ENCODE peak calls at places on chromosomes 6 and 20, in eight cellular contexts. One of them, this sample, is unnamed.
A peak's percentile ranks its signal among the peaks of the same experiment; 100 is the strongest.

GRCh38 chr6:24926192-24926591 is 9.6 kb downstream of the RIPOR2 start:
- DNase-seq in stimulated activated CD8-positive, alpha-beta memory T cell treated with anti-CD3 and anti-CD28 coated beads, Interleukin-15, amount 100 ng/mL, for 24 hours: no peak
- DNase-seq in NCI-H510A: no peak
- DNase-seq in stimulated activated CD4-positive, alpha-beta T cell treated with anti-CD3 and anti-CD28 coated beads, Interleukin-4, amount 100 ng/mL, for 24 hours: no peak
- DNase-seq in activated T-helper 2 cell treated with anti-CD3 and anti-CD28 coated beads, Interferon-gamma antibody, Interleukin-2, Interleukin-4, amounts not matched to agents 10 μg/mL and 5 μg/mL and 100 μg/mL, durations not matched to agents 14 hours and 24 hours and 36 hours: no peak
- DNase-seq in Right ventricle myocardium inferior: no peak
- DNase-seq in ELR: no peak
- DNase-seq in Calu3: no peak
- DNase-seq in this sample: peak; percentile 43

GRCh38 chr6:105836889-105837288 is 249.2 kb upstream of the PRDM1 start:
- DNase-seq in ELR: no peak
- DNase-seq in Calu3: no peak
- DNase-seq in activated T-helper 2 cell treated with anti-CD3 and anti-CD28 coated beads, Interferon-gamma antibody, Interleukin-2, Interleukin-4, amounts not matched to agents 10 μg/mL and 5 μg/mL and 100 μg/mL, durations not matched to agents 14 hours and 24 hours and 36 hours: no peak
- DNase-seq in stimulated activated CD8-positive, alpha-beta memory T cell treated with anti-CD3 and anti-CD28 coated beads, Interleukin-15, amount 100 ng/mL, for 24 hours: no peak
- DNase-seq in NCI-H510A: no peak
- DNase-seq in Right ventricle myocardium inferior: no peak
- DNase-seq in stimulated activated CD4-positive, alpha-beta T cell treated with anti-CD3 and anti-CD28 coated beads, Interleukin-4, amount 100 ng/mL, for 24 hours: no peak
- DNase-seq in this sample: no peak

GRCh38 chr6:96153775-96154174 is 138.0 kb downstream of the FUT9 start:
- DNase-seq in Right ventricle myocardium inferior: no peak
- DNase-seq in stimulated activated CD8-positive, alpha-beta memory T cell treated with anti-CD3 and anti-CD28 coated beads, Interleukin-15, amount 100 ng/mL, for 24 hours: no peak
- DNase-seq in stimulated activated CD4-positive, alpha-beta T cell treated with anti-CD3 and anti-CD28 coated beads, Interleukin-4, amount 100 ng/mL, for 24 hours: no peak
- DNase-seq in ELR: no peak
- DNase-seq in activated T-helper 2 cell treated with anti-CD3 and anti-CD28 coated beads, Interferon-gamma antibody, Interleukin-2, Interleukin-4, amounts not matched to agents 10 μg/mL and 5 μg/mL and 100 μg/mL, durations not matched to agents 14 hours and 24 hours and 36 hours: no peak
- DNase-seq in Calu3: no peak
- DNase-seq in NCI-H510A: no peak
- DNase-seq in this sample: no peak

GRCh38 chr6:31356216-31356945 is 598 bp downstream of the HLA-B start:
- DNase-seq in stimulated activated CD8-positive, alpha-beta memory T cell treated with anti-CD3 and anti-CD28 coated beads, Interleukin-15, amount 100 ng/mL, for 24 hours: no peak
- DNase-seq in stimulated activated CD4-positive, alpha-beta T cell treated with anti-CD3 and anti-CD28 coated beads, Interleukin-4, amount 100 ng/mL, for 24 hours: peak; percentile 56
- DNase-seq in Calu3: peak; percentile 54
- DNase-seq in Right ventricle myocardium inferior: peak; percentile 68
- DNase-seq in activated T-helper 2 cell treated with anti-CD3 and anti-CD28 coated beads, Interferon-gamma antibody, Interleukin-2, Interleukin-4, amounts not matched to agents 10 μg/mL and 5 μg/mL and 100 μg/mL, durations not matched to agents 14 hours and 24 hours and 36 hours: no peak
- DNase-seq in ELR: peak; percentile 38
- DNase-seq in NCI-H510A: no peak
- DNase-seq in this sample: no peak

GRCh38 chr6:133973109-133973971 is 20.3 kb downstream of the TBPL1 start:
- DNase-seq in stimulated activated CD4-positive, alpha-beta T cell treated with anti-CD3 and anti-CD28 coated beads, Interleukin-4, amount 100 ng/mL, for 24 hours: no peak
- DNase-seq in Calu3: no peak
- DNase-seq in activated T-helper 2 cell treated with anti-CD3 and anti-CD28 coated beads, Interferon-gamma antibody, Interleukin-2, Interleukin-4, amounts not matched to agents 10 μg/mL and 5 μg/mL and 100 μg/mL, durations not matched to agents 14 hours and 24 hours and 36 hours: no peak
- DNase-seq in ELR: peak; percentile 75
- DNase-seq in Right ventricle myocardium inferior: no peak
- DNase-seq in NCI-H510A: no peak
- DNase-seq in stimulated activated CD8-positive, alpha-beta memory T cell treated with anti-CD3 and anti-CD28 coated beads, Interleukin-15, amount 100 ng/mL, for 24 hours: no peak
- DNase-seq in this sample: peak; percentile 77

GRCh38 chr6:7674291-7674690 is 51.6 kb upstream of the BMP6 start:
- DNase-seq in activated T-helper 2 cell treated with anti-CD3 and anti-CD28 coated beads, Interferon-gamma antibody, Interleukin-2, Interleukin-4, amounts not matched to agents 10 μg/mL and 5 μg/mL and 100 μg/mL, durations not matched to agents 14 hours and 24 hours and 36 hours: no peak
- DNase-seq in stimulated activated CD4-positive, alpha-beta T cell treated with anti-CD3 and anti-CD28 coated beads, Interleukin-4, amount 100 ng/mL, for 24 hours: no peak
- DNase-seq in stimulated activated CD8-positive, alpha-beta memory T cell treated with anti-CD3 and anti-CD28 coated beads, Interleukin-15, amount 100 ng/mL, for 24 hours: no peak
- DNase-seq in Calu3: no peak
- DNase-seq in Right ventricle myocardium inferior: no peak
- DNase-seq in ELR: no peak
- DNase-seq in NCI-H510A: peak; percentile 38
- DNase-seq in this sample: no peak

GRCh38 chr6:30037182-30037788 is 23.8 kb upstream of the POLR1H start:
- DNase-seq in activated T-helper 2 cell treated with anti-CD3 and anti-CD28 coated beads, Interferon-gamma antibody, Interleukin-2, Interleukin-4, amounts not matched to agents 10 μg/mL and 5 μg/mL and 100 μg/mL, durations not matched to agents 14 hours and 24 hours and 36 hours: no peak
- DNase-seq in Right ventricle myocardium inferior: no peak
- DNase-seq in stimulated activated CD4-positive, alpha-beta T cell treated with anti-CD3 and anti-CD28 coated beads, Interleukin-4, amount 100 ng/mL, for 24 hours: no peak
- DNase-seq in Calu3: no peak
- DNase-seq in stimulated activated CD8-positive, alpha-beta memory T cell treated with anti-CD3 and anti-CD28 coated beads, Interleukin-15, amount 100 ng/mL, for 24 hours: no peak
- DNase-seq in NCI-H510A: no peak
- DNase-seq in ELR: peak; percentile 52
- DNase-seq in this sample: no peak

GRCh38 chr6:13702809-13703302 is 8.8 kb downstream of the RANBP9 start:
- DNase-seq in stimulated activated CD4-positive, alpha-beta T cell treated with anti-CD3 and anti-CD28 coated beads, Interleukin-4, amount 100 ng/mL, for 24 hours: no peak
- DNase-seq in stimulated activated CD8-positive, alpha-beta memory T cell treated with anti-CD3 and anti-CD28 coated beads, Interleukin-15, amount 100 ng/mL, for 24 hours: no peak
- DNase-seq in ELR: no peak
- DNase-seq in Right ventricle myocardium inferior: no peak
- DNase-seq in NCI-H510A: no peak
- DNase-seq in Calu3: no peak
- DNase-seq in activated T-helper 2 cell treated with anti-CD3 and anti-CD28 coated beads, Interferon-gamma antibody, Interleukin-2, Interleukin-4, amounts not matched to agents 10 μg/mL and 5 μg/mL and 100 μg/mL, durations not matched to agents 14 hours and 24 hours and 36 hours: no peak
- DNase-seq in this sample: no peak

GRCh38 chr20:63947638-63948456 is 8.4 kb downstream of the UCKL1 start:
- DNase-seq in ELR: no peak
- DNase-seq in activated T-helper 2 cell treated with anti-CD3 and anti-CD28 coated beads, Interferon-gamma antibody, Interleukin-2, Interleukin-4, amounts not matched to agents 10 μg/mL and 5 μg/mL and 100 μg/mL, durations not matched to agents 14 hours and 24 hours and 36 hours: no peak
- DNase-seq in stimulated activated CD8-positive, alpha-beta memory T cell treated with anti-CD3 and anti-CD28 coated beads, Interleukin-15, amount 100 ng/mL, for 24 hours: no peak
- DNase-seq in Right ventricle myocardium inferior: peak; percentile 72
- DNase-seq in Calu3: no peak
- DNase-seq in stimulated activated CD4-positive, alpha-beta T cell treated with anti-CD3 and anti-CD28 coated beads, Interleukin-4, amount 100 ng/mL, for 24 hours: peak; percentile 39
- DNase-seq in NCI-H510A: no peak
- DNase-seq in this sample: no peak

GRCh38 chr6:91678679-91679078 is 1091.8 kb upstream of the MAP3K7 start:
- DNase-seq in activated T-helper 2 cell treated with anti-CD3 and anti-CD28 coated beads, Interferon-gamma antibody, Interleukin-2, Interleukin-4, amounts not matched to agents 10 μg/mL and 5 μg/mL and 100 μg/mL, durations not matched to agents 14 hours and 24 hours and 36 hours: no peak
- DNase-seq in stimulated activated CD8-positive, alpha-beta memory T cell treated with anti-CD3 and anti-CD28 coated beads, Interleukin-15, amount 100 ng/mL, for 24 hours: no peak
- DNase-seq in NCI-H510A: no peak
- DNase-seq in stimulated activated CD4-positive, alpha-beta T cell treated with anti-CD3 and anti-CD28 coated beads, Interleukin-4, amount 100 ng/mL, for 24 hours: no peak
- DNase-seq in ELR: no peak
- DNase-seq in Calu3: no peak
- DNase-seq in Right ventricle myocardium inferior: no peak
- DNase-seq in this sample: no peak

GRCh38 chr20:44021900-44022299 is 107.2 kb downstream of the TOX2 start:
- DNase-seq in Calu3: no peak
- DNase-seq in Right ventricle myocardium inferior: no peak
- DNase-seq in NCI-H510A: no peak
- DNase-seq in ELR: no peak
- DNase-seq in stimulated activated CD8-positive, alpha-beta memory T cell treated with anti-CD3 and anti-CD28 coated beads, Interleukin-15, amount 100 ng/mL, for 24 hours: no peak
- DNase-seq in activated T-helper 2 cell treated with anti-CD3 and anti-CD28 coated beads, Interferon-gamma antibody, Interleukin-2, Interleukin-4, amounts not matched to agents 10 μg/mL and 5 μg/mL and 100 μg/mL, durations not matched to agents 14 hours and 24 hours and 36 hours: no peak
- DNase-seq in stimulated activated CD4-positive, alpha-beta T cell treated with anti-CD3 and anti-CD28 coated beads, Interleukin-4, amount 100 ng/mL, for 24 hours: no peak
- DNase-seq in this sample: no peak

GRCh38 chr20:19934792-19935491 is 82.2 kb upstream of the NAA20 start:
- DNase-seq in NCI-H510A: peak; percentile 79
- DNase-seq in Right ventricle myocardium inferior: no peak
- DNase-seq in stimulated activated CD4-positive, alpha-beta T cell treated with anti-CD3 and anti-CD28 coated beads, Interleukin-4, amount 100 ng/mL, for 24 hours: no peak
- DNase-seq in ELR: no peak
- DNase-seq in activated T-helper 2 cell treated with anti-CD3 and anti-CD28 coated beads, Interferon-gamma antibody, Interleukin-2, Interleukin-4, amounts not matched to agents 10 μg/mL and 5 μg/mL and 100 μg/mL, durations not matched to agents 14 hours and 24 hours and 36 hours: no peak
- DNase-seq in Calu3: peak; percentile 12
- DNase-seq in stimulated activated CD8-positive, alpha-beta memory T cell treated with anti-CD3 and anti-CD28 coated beads, Interleukin-15, amount 100 ng/mL, for 24 hours: no peak
- DNase-seq in this sample: peak; percentile 90

This sample was measured in NCI-H748 treated with DMSO at 0.1 percent for 48 hours.